ENCODE peak calls at places on chromosomes 2 and 18, in six cellular contexts. H is naive B cell, P is NCI-H446 treated with DMSO at 0.1 percent for 48 hours, E is C1 segment of cervical spinal cord, T is nucleus accumbens, F is cardiac muscle cell. J is an unnamed sample.
A peak's percentile ranks its signal among the peaks of the same experiment; 100 is the strongest.

GRCh38 chr18:32893915-32894314 is 121.1 kb upstream of the KLHL14 start:
- DNase-seq in H (no peak), P (no peak), E (no peak), T (no peak), F (no peak), J (peak; percentile 68)

GRCh38 chr2:5365871-5366461 is 326.2 kb upstream of the SOX11 start:
- DNase-seq in H (peak; percentile 1), P (no peak), E (peak; percentile 25), T (no peak), F (peak; percentile 86), J (peak; percentile 93)

GRCh38 chr2:110667061-110667460 is 10.8 kb downstream of the BUB1 start:
- DNase-seq in H (no peak), P (peak; percentile 23), E (no peak), T (no peak), F (no peak), J (no peak)

GRCh38 chr2:239443666-239444567 is 43.1 kb upstream of the HDAC4 start:
- DNase-seq in H (no peak), P (no peak), E (peak; percentile 70), T (no peak), F (no peak), J (no peak)

GRCh38 chr2:180056367-180057118 is 49.4 kb upstream of the CWC22 start:
- DNase-seq in H (no peak), P (no peak), E (no peak), T (no peak), F (no peak), J (no peak)

GRCh38 chr18:48832961-48833700 is 117.6 kb downstream of the SMAD7 start:
- DNase-seq in H (no peak), P (no peak), E (no peak), T (no peak), F (no peak), J (no peak)

GRCh38 chr2:241739651-241740050 is 5.2 kb downstream of the D2HGDH start:
- DNase-seq in H (no peak), P (no peak), E (no peak), T (no peak), F (no peak), J (no peak)

GRCh38 chr2:68753318-68753717 is 18.7 kb downstream of the ARHGAP25 start:
- DNase-seq in H (no peak), P (no peak), E (no peak), T (no peak), F (no peak), J (no peak)

GRCh38 chr2:67856866-67857265 is 205.9 kb downstream of the C1D start:
- DNase-seq in H (no peak), P (no peak), E (no peak), T (no peak), F (no peak), J (no peak)

GRCh38 chr2:118853647-118854367 is 6.4 kb upstream of the EN1 start:
- DNase-seq in H (no peak), P (no peak), E (no peak), T (no peak), F (no peak), J (no peak)

GRCh38 chr2:201854841-201855240 is 48.5 kb downstream of the CDK15 start:
- DNase-seq in H (no peak), P (no peak), E (no peak), T (no peak), F (no peak), J (no peak)